ENCODE peak calls at places on chromosomes 13 and 19, in nine cellular contexts. R is LNCaP clone FGC; G is naive thymus-derived CD4-positive, alpha-beta T cell; P is stimulated activated CD8-positive, alpha-beta memory T cell treated with anti-CD3 and anti-CD28 coated beads, Interleukin-4, amount 100 ng/mL, for 1 hour; V is fibroblast of the conjunctiva; Y is SHP77 treated with DMSO at 0.1 percent for 48 hours; S is T47D; F is naive thymus-derived CD8-positive, alpha-beta T cell; M is HuH-7.5. B is an unnamed sample.
A peak's percentile ranks its signal among the peaks of the same experiment; 100 is the strongest.

GRCh38 chr13:108728370-108728769 is 99.0 kb downstream of the MYO16 start:
- DNase-seq in R (no peak), G (no peak), P (no peak), V (no peak), Y (no peak), S (peak; percentile 15), F (no peak), M (no peak), B (no peak)

GRCh38 chr13:81770868-81771505 is 1430.1 kb upstream of the SPRY2 start:
- DNase-seq in R (no peak), G (no peak), P (no peak), V (no peak), Y (no peak), S (no peak), F (no peak), M (no peak), B (no peak)

GRCh38 chr19:34350161-34350561 is 14.8 kb upstream of the GPI start:
- DNase-seq in R (no peak), G (peak; percentile 89), P (peak; percentile 15), V (no peak), Y (no peak), S (no peak), F (peak; percentile 91), M (no peak), B (no peak)

GRCh38 chr13:94249512-94249911 is 230.0 kb downstream of the DCT start:
- DNase-seq in R (no peak), G (no peak), P (no peak), V (peak; percentile 38), Y (no peak), S (no peak), F (no peak), M (no peak), B (no peak)

GRCh38 chr19:12885749-12886706 is 973 bp downstream of the KLF1 start:
- DNase-seq in R (no peak), G (no peak), P (no peak), V (no peak), Y (no peak), S (no peak), F (no peak), M (no peak), B (no peak)

GRCh38 chr13:50531917-50532899 is 311.3 kb downstream of the DLEU7 start:
- DNase-seq in R (no peak), G (no peak), P (no peak), V (no peak), Y (no peak), S (peak; percentile 44), F (no peak), M (no peak), B (peak; percentile 49)

GRCh38 chr19:5563941-5564612 is 3.7 kb downstream of the TINCR start:
- DNase-seq in R (no peak), G (no peak), P (no peak), V (no peak), Y (no peak), S (peak; percentile 71), F (no peak), M (no peak), B (no peak)

GRCh38 chr13:100439247-100439955 is 149.2 kb downstream of the GGACT start:
- DNase-seq in R (no peak), G (no peak), P (no peak), V (no peak), Y (no peak), S (no peak), F (no peak), M (no peak), B (no peak)

GRCh38 chr19:15285896-15286591 is 46.3 kb downstream of the BRD4 start:
- DNase-seq in R (no peak), G (no peak), P (no peak), V (no peak), Y (no peak), S (no peak), F (no peak), M (no peak), B (no peak)

GRCh38 chr19:49473868-49474544 is at the start of gene FLT3LG:
- DNase-seq in R (no peak), G (peak; percentile 97), P (peak; percentile 68), V (peak; percentile 62), Y (no peak), S (peak; percentile 72), F (peak; percentile 98), M (peak; percentile 93), B (peak; percentile 81)

GRCh38 chr19:35030257-35031071 is at the start of gene SCN1B:
- DNase-seq in R (no peak), G (peak; percentile 32), P (no peak), V (no peak), Y (no peak), S (peak; percentile 63), F (peak; percentile 31), M (peak; percentile 86), B (no peak)

GRCh38 chr13:33169273-33169980 is 116.1 kb downstream of the STARD13 start:
- DNase-seq in R (no peak), G (no peak), P (no peak), V (no peak), Y (no peak), S (no peak), F (no peak), M (no peak), B (no peak)

GRCh38 chr19:36041831-36042230 is 9.2 kb upstream of the CLIP3 start:
- DNase-seq in R (no peak), G (no peak), P (no peak), V (peak; percentile 69), Y (no peak), S (peak; percentile 73), F (no peak), M (peak; percentile 51), B (no peak)

GRCh38 chr13:34750078-34750703 is 191.9 kb upstream of the NBEA start:
- DNase-seq in R (no peak), G (no peak), P (no peak), V (no peak), Y (peak; percentile 51), S (no peak), F (no peak), M (no peak), B (no peak)

GRCh38 chr13:24338721-24339120 is 29.3 kb downstream of the C1QTNF9 start:
- DNase-seq in R (no peak), G (no peak), P (no peak), V (no peak), Y (no peak), S (no peak), F (no peak), M (no peak), B (no peak)

GRCh38 chr13:27336005-27336673 is 65.5 kb downstream of the RASL11A start:
- DNase-seq in R (no peak), G (no peak), P (no peak), V (no peak), Y (no peak), S (no peak), F (no peak), M (no peak), B (no peak)

B was measured in AML-193.